ENCODE peak calls at places on chromosomes 11 and 22, in ten cellular contexts. One of them, this sample, is unnamed. For H3K27me3, the result is how much of the 10 kb centered on the place peaks cover.

GRCh38 chr11:88827018-88827676 is 238.6 kb downstream of the GRM5 start:
- DNase-seq in pancreas: no peak
- DNase-seq in psoas muscle: no peak
- DNase-seq in CD4-positive, CD25-positive, alpha-beta regulatory T cell: no peak
- DNase-seq in CD8-positive, alpha-beta T cell: no peak
- DNase-seq in HAP-1: no peak
- DNase-seq in IMR-90: no peak
- DNase-seq in BJ: no peak
- DNase-seq in neuronal stem cell: no peak
- DNase-seq in lung: no peak
- DNase-seq in this sample: no peak

GRCh38 chr11:1546077-1546535 is 26.0 kb downstream of the DUSP8 start:
- DNase-seq in BJ: no peak
- DNase-seq in CD8-positive, alpha-beta T cell: no peak
- DNase-seq in HAP-1: no peak
- DNase-seq in CD4-positive, CD25-positive, alpha-beta regulatory T cell: no peak
- DNase-seq in psoas muscle: no peak
- DNase-seq in pancreas: no peak
- DNase-seq in neuronal stem cell: no peak
- DNase-seq in IMR-90: no peak
- DNase-seq in lung: no peak
- DNase-seq in this sample: no peak

GRCh38 chr22:36185828-36186624 is 15.6 kb downstream of the APOL4 start:
- DNase-seq in BJ: no peak
- DNase-seq in pancreas: no peak
- DNase-seq in CD8-positive, alpha-beta T cell: no peak
- DNase-seq in neuronal stem cell: no peak
- DNase-seq in lung: no peak
- DNase-seq in psoas muscle: no peak
- DNase-seq in CD4-positive, CD25-positive, alpha-beta regulatory T cell: no peak
- DNase-seq in IMR-90: no peak
- DNase-seq in HAP-1: no peak
- DNase-seq in this sample: no peak

GRCh38 chr22:36659762-36660509 is 43.6 kb downstream of the CACNG2 start:
- DNase-seq in psoas muscle: peak
- DNase-seq in neuronal stem cell: no peak
- DNase-seq in HAP-1: no peak
- DNase-seq in CD4-positive, CD25-positive, alpha-beta regulatory T cell: no peak
- DNase-seq in IMR-90: peak
- DNase-seq in BJ: peak
- DNase-seq in CD8-positive, alpha-beta T cell: peak
- DNase-seq in pancreas: peak
- DNase-seq in lung: peak
- DNase-seq in this sample: peak

GRCh38 chr11:46560300-46561025 is 33.4 kb downstream of the AMBRA1 start:
- DNase-seq in pancreas: no peak
- DNase-seq in HAP-1: no peak
- DNase-seq in CD8-positive, alpha-beta T cell: peak
- DNase-seq in psoas muscle: no peak
- DNase-seq in CD4-positive, CD25-positive, alpha-beta regulatory T cell: no peak
- DNase-seq in IMR-90: peak
- DNase-seq in lung: no peak
- DNase-seq in neuronal stem cell: no peak
- DNase-seq in BJ: no peak
- DNase-seq in this sample: no peak

GRCh38 chr22:43474161-43475101 is 62.6 kb downstream of the MPPED1 start:
- DNase-seq in IMR-90: no peak
- DNase-seq in neuronal stem cell: no peak
- DNase-seq in HAP-1: no peak
- DNase-seq in CD4-positive, CD25-positive, alpha-beta regulatory T cell: no peak
- DNase-seq in BJ: no peak
- DNase-seq in pancreas: no peak
- DNase-seq in psoas muscle: no peak
- DNase-seq in CD8-positive, alpha-beta T cell: no peak
- DNase-seq in lung: no peak
- DNase-seq in this sample: no peak

GRCh38 chr11:36057372-36058045 is 113.6 kb downstream of the LDLRAD3 start:
- DNase-seq in lung: no peak
- DNase-seq in BJ: no peak
- DNase-seq in pancreas: no peak
- DNase-seq in CD4-positive, CD25-positive, alpha-beta regulatory T cell: no peak
- DNase-seq in neuronal stem cell: no peak
- DNase-seq in HAP-1: no peak
- DNase-seq in CD8-positive, alpha-beta T cell: no peak
- DNase-seq in IMR-90: no peak
- DNase-seq in psoas muscle: peak
- DNase-seq in this sample: no peak

GRCh38 chr22:32745251-32745995 is 56.1 kb upstream of the TIMP3 start:
- DNase-seq in lung: peak
- DNase-seq in CD8-positive, alpha-beta T cell: no peak
- DNase-seq in IMR-90: peak
- DNase-seq in pancreas: no peak
- DNase-seq in psoas muscle: peak
- DNase-seq in CD4-positive, CD25-positive, alpha-beta regulatory T cell: no peak
- DNase-seq in neuronal stem cell: peak
- DNase-seq in BJ: no peak
- DNase-seq in HAP-1: no peak
- DNase-seq in this sample: no peak

GRCh38 chr11:117618273-117618672 is 178.7 kb downstream of the DSCAML1 start:
- DNase-seq in lung: no peak
- DNase-seq in pancreas: no peak
- DNase-seq in IMR-90: no peak
- DNase-seq in HAP-1: no peak
- DNase-seq in psoas muscle: no peak
- DNase-seq in BJ: no peak
- DNase-seq in neuronal stem cell: no peak
- DNase-seq in CD4-positive, CD25-positive, alpha-beta regulatory T cell: no peak
- DNase-seq in CD8-positive, alpha-beta T cell: no peak
- DNase-seq in this sample: no peak
- H3K27me3 ChIP-seq in lung: under half
- H3K27me3 ChIP-seq in pancreas: under half
- H3K27me3 ChIP-seq in IMR-90: under half
- H3K27me3 ChIP-seq in HAP-1: under half
- H3K27me3 ChIP-seq in psoas muscle: under half
- H3K27me3 ChIP-seq in BJ: under half
- H3K27me3 ChIP-seq in neuronal stem cell: under half
- H3K27me3 ChIP-seq in CD4-positive, CD25-positive, alpha-beta regulatory T cell: under half
- H3K27me3 ChIP-seq in CD8-positive, alpha-beta T cell: under half
- H3K27me3 ChIP-seq in this sample: under half

DNA sequence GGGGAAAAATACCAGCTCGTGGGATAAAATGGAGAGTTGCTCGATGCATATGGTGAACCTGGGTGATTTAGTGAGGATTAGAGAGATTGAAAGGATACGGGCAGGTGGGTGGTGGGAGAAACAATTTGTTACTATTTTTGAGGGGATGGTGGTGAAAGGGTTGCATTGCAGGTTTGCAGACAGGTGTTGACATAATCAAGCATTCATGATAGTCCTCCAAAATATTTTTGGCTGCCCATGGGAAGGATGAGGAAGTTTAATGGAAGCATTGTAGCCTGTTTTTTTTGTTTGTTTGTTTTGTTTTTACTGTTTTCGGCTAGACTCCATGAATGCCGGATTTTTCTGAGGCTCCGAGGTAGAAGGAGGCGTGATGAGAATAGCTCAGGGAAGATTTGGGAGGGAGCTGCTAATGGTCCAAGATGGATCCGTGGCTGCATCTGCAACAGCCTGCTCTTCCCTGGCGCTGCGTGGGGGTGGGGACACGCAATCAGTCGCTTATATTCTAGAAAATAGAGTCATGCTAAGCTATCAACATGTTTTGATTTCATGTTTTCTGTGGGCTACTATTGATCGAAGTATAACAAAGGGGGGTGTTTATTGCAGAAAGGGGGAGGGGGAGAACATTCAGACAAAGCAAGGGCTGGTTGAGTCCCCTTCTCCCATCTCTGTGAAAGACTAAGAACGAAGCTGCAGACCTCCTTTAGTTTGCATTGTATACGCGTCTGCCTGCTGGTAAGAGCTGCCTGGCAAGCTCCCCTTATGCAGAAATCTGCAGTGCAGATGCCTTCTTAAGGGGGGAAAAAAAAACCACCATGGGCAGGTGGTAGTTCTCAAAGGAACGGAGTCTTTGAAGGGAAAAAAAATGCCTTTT is 980 bp downstream of the RTN3 start:
- DNase-seq in HAP-1: peak
- DNase-seq in lung: no peak
- DNase-seq in pancreas: no peak
- DNase-seq in IMR-90: no peak
- DNase-seq in BJ: no peak
- DNase-seq in CD4-positive, CD25-positive, alpha-beta regulatory T cell: no peak
- DNase-seq in CD8-positive, alpha-beta T cell: no peak
- DNase-seq in psoas muscle: no peak
- DNase-seq in neuronal stem cell: peak
- DNase-seq in this sample: no peak
- H3K4me3 ChIP-seq in HAP-1: peak
- H3K4me3 ChIP-seq in lung: peak
- H3K4me3 ChIP-seq in pancreas: peak
- H3K4me3 ChIP-seq in IMR-90: peak
- H3K4me3 ChIP-seq in BJ: peak
- H3K4me3 ChIP-seq in CD4-positive, CD25-positive, alpha-beta regulatory T cell: peak
- H3K4me3 ChIP-seq in CD8-positive, alpha-beta T cell: peak
- H3K4me3 ChIP-seq in psoas muscle: peak
- H3K4me3 ChIP-seq in neuronal stem cell: peak
- H3K4me3 ChIP-seq in this sample: peak

GRCh38 chr22:49354516-49355205 is 473.0 kb downstream of the BRD1 start:
- DNase-seq in lung: no peak
- DNase-seq in pancreas: no peak
- DNase-seq in psoas muscle: no peak
- DNase-seq in BJ: no peak
- DNase-seq in neuronal stem cell: no peak
- DNase-seq in CD4-positive, CD25-positive, alpha-beta regulatory T cell: no peak
- DNase-seq in HAP-1: no peak
- DNase-seq in IMR-90: no peak
- DNase-seq in CD8-positive, alpha-beta T cell: no peak
- DNase-seq in this sample: no peak

GRCh38 chr22:49358041-49358440 is 469.6 kb downstream of the BRD1 start:
- DNase-seq in IMR-90: no peak
- DNase-seq in CD4-positive, CD25-positive, alpha-beta regulatory T cell: no peak
- DNase-seq in HAP-1: no peak
- DNase-seq in pancreas: no peak
- DNase-seq in lung: no peak
- DNase-seq in BJ: no peak
- DNase-seq in neuronal stem cell: no peak
- DNase-seq in CD8-positive, alpha-beta T cell: no peak
- DNase-seq in psoas muscle: no peak
- DNase-seq in this sample: no peak

GRCh38 chr22:49356428-49356827 is 471.2 kb downstream of the BRD1 start:
- DNase-seq in psoas muscle: no peak
- DNase-seq in CD4-positive, CD25-positive, alpha-beta regulatory T cell: no peak
- DNase-seq in BJ: no peak
- DNase-seq in CD8-positive, alpha-beta T cell: no peak
- DNase-seq in IMR-90: no peak
- DNase-seq in lung: no peak
- DNase-seq in HAP-1: no peak
- DNase-seq in neuronal stem cell: no peak
- DNase-seq in pancreas: no peak
- DNase-seq in this sample: no peak

GRCh38 chr22:49353185-49353584 is 474.5 kb downstream of the BRD1 start:
- DNase-seq in pancreas: no peak
- DNase-seq in IMR-90: no peak
- DNase-seq in lung: no peak
- DNase-seq in HAP-1: no peak
- DNase-seq in BJ: no peak
- DNase-seq in CD8-positive, alpha-beta T cell: no peak
- DNase-seq in neuronal stem cell: no peak
- DNase-seq in CD4-positive, CD25-positive, alpha-beta regulatory T cell: no peak
- DNase-seq in psoas muscle: no peak
- DNase-seq in this sample: no peak

GRCh38 chr22:49355206-49355920 is 472.3 kb downstream of the BRD1 start:
- DNase-seq in psoas muscle: no peak
- DNase-seq in neuronal stem cell: no peak
- DNase-seq in IMR-90: no peak
- DNase-seq in CD4-positive, CD25-positive, alpha-beta regulatory T cell: no peak
- DNase-seq in CD8-positive, alpha-beta T cell: no peak
- DNase-seq in lung: no peak
- DNase-seq in BJ: no peak
- DNase-seq in HAP-1: no peak
- DNase-seq in pancreas: no peak
- DNase-seq in this sample: no peak
- H3K27me3 ChIP-seq in psoas muscle: under half
- H3K27me3 ChIP-seq in neuronal stem cell: under half
- H3K27me3 ChIP-seq in IMR-90: under half
- H3K27me3 ChIP-seq in CD4-positive, CD25-positive, alpha-beta regulatory T cell: under half
- H3K27me3 ChIP-seq in CD8-positive, alpha-beta T cell: under half
- H3K27me3 ChIP-seq in lung: under half
- H3K27me3 ChIP-seq in BJ: under half
- H3K27me3 ChIP-seq in HAP-1: under half
- H3K27me3 ChIP-seq in pancreas: under half
- H3K27me3 ChIP-seq in this sample: under half

GRCh38 chr11:398826-399225 is 4.8 kb downstream of the PKP3 start:
- DNase-seq in HAP-1: no peak
- DNase-seq in psoas muscle: no peak
- DNase-seq in pancreas: no peak
- DNase-seq in BJ: no peak
- DNase-seq in CD4-positive, CD25-positive, alpha-beta regulatory T cell: no peak
- DNase-seq in CD8-positive, alpha-beta T cell: no peak
- DNase-seq in neuronal stem cell: no peak
- DNase-seq in lung: no peak
- DNase-seq in IMR-90: no peak
- DNase-seq in this sample: no peak

GRCh38 chr11:395866-396265 is 1.9 kb downstream of the PKP3 start:
- DNase-seq in lung: no peak
- DNase-seq in pancreas: no peak
- DNase-seq in HAP-1: no peak
- DNase-seq in CD4-positive, CD25-positive, alpha-beta regulatory T cell: no peak
- DNase-seq in CD8-positive, alpha-beta T cell: no peak
- DNase-seq in BJ: no peak
- DNase-seq in psoas muscle: no peak
- DNase-seq in IMR-90: no peak
- DNase-seq in neuronal stem cell: no peak
- DNase-seq in this sample: no peak

GRCh38 chr11:394858-395655 is 1.0 kb downstream of the PKP3 start:
- DNase-seq in HAP-1: no peak
- DNase-seq in BJ: no peak
- DNase-seq in psoas muscle: no peak
- DNase-seq in IMR-90: no peak
- DNase-seq in lung: no peak
- DNase-seq in pancreas: no peak
- DNase-seq in neuronal stem cell: no peak
- DNase-seq in CD4-positive, CD25-positive, alpha-beta regulatory T cell: no peak
- DNase-seq in CD8-positive, alpha-beta T cell: no peak
- DNase-seq in this sample: no peak

GRCh38 chr11:396511-396947 is 2.5 kb downstream of the PKP3 start:
- DNase-seq in HAP-1: no peak
- DNase-seq in psoas muscle: no peak
- DNase-seq in lung: no peak
- DNase-seq in BJ: no peak
- DNase-seq in neuronal stem cell: no peak
- DNase-seq in IMR-90: no peak
- DNase-seq in CD4-positive, CD25-positive, alpha-beta regulatory T cell: no peak
- DNase-seq in pancreas: no peak
- DNase-seq in CD8-positive, alpha-beta T cell: no peak
- DNase-seq in this sample: no peak

GRCh38 chr11:396948-397548 is 3.0 kb downstream of the PKP3 start:
- DNase-seq in psoas muscle: peak
- DNase-seq in BJ: no peak
- DNase-seq in lung: no peak
- DNase-seq in pancreas: no peak
- DNase-seq in IMR-90: peak
- DNase-seq in CD4-positive, CD25-positive, alpha-beta regulatory T cell: peak
- DNase-seq in CD8-positive, alpha-beta T cell: no peak
- DNase-seq in HAP-1: peak
- DNase-seq in neuronal stem cell: no peak
- DNase-seq in this sample: peak
- H3K4me3 ChIP-seq in psoas muscle: peak
- H3K4me3 ChIP-seq in BJ: peak
- H3K4me3 ChIP-seq in lung: peak
- H3K4me3 ChIP-seq in pancreas: no peak
- H3K4me3 ChIP-seq in IMR-90: peak
- H3K4me3 ChIP-seq in CD4-positive, CD25-positive, alpha-beta regulatory T cell: no peak
- H3K4me3 ChIP-seq in CD8-positive, alpha-beta T cell: peak
- H3K4me3 ChIP-seq in HAP-1: peak
- H3K4me3 ChIP-seq in neuronal stem cell: no peak
- H3K4me3 ChIP-seq in this sample: peak